ENCODE peak calls at places on chromosomes 6 and 20, in seven cellular contexts. H is foreskin keratinocyte, I is AG10803, K is cardiac muscle cell, S is stomach, C is astrocyte of the spinal cord, A is foreskin fibroblast. E is an unnamed sample.

GRCh38 chr6:87287251-87287650 is 35.1 kb upstream of the SMIM8 start:
- DNase-seq in H (peak), I (peak), K (no peak), S (no peak), C (peak), A (peak), E (no peak)

GRCh38 chr6:17714879-17715860 is 8.4 kb upstream of the NUP153 start:
- DNase-seq in H (peak), I (peak), K (no peak), S (no peak), C (peak), A (peak), E (peak)

GRCh38 chr6:27809939-27810767 is 102.0 kb downstream of the OR2B2 start:
- DNase-seq in H (peak), I (peak), K (peak), S (peak), C (peak), A (peak), E (peak)

GRCh38 chr6:149236584-149236983 is 80.9 kb upstream of the TAB2 start:
- DNase-seq in H (no peak), I (no peak), K (no peak), S (no peak), C (peak), A (no peak), E (peak)

GRCh38 chr6:67252663-67253062 is 1382.4 kb upstream of the ADGRB3 start:
- DNase-seq in H (no peak), I (peak), K (no peak), S (no peak), C (peak), A (peak), E (no peak)

GRCh38 chr6:36283608-36284007 is 13.7 kb downstream of the PNPLA1 start:
- DNase-seq in H (no peak), I (no peak), K (no peak), S (no peak), C (no peak), A (no peak), E (no peak)

GRCh38 chr6:5025911-5026819 is 22.3 kb upstream of the RPP40 start:
- DNase-seq in H (no peak), I (peak), K (peak), S (peak), C (peak), A (peak), E (peak)

GRCh38 chr6:166932616-166933015 is 23.7 kb downstream of the RNASET2 start:
- DNase-seq in H (no peak), I (no peak), K (no peak), S (no peak), C (no peak), A (no peak), E (no peak)

GRCh38 chr6:70520575-70520974 is 46.2 kb upstream of the SDHAF4 start:
- DNase-seq in H (no peak), I (peak), K (no peak), S (no peak), C (peak), A (peak), E (peak)

GRCh38 chr6:155130161-155130853 is 133.5 kb upstream of the CLDN20 start:
- DNase-seq in H (no peak), I (no peak), K (no peak), S (no peak), C (no peak), A (no peak), E (no peak)

GRCh38 chr6:144266091-144266649 is 19.0 kb upstream of the UTRN start:
- DNase-seq in H (peak), I (peak), K (peak), S (peak), C (peak), A (peak), E (peak)

GRCh38 chr6:20415304-20416062 is 13.8 kb downstream of the E2F3 start:
- DNase-seq in H (no peak), I (no peak), K (no peak), S (no peak), C (no peak), A (no peak), E (no peak)

GRCh38 chr20:4681971-4682370 is 39.7 kb upstream of the PRND start:
- DNase-seq in H (peak), I (peak), K (no peak), S (no peak), C (no peak), A (peak), E (peak)

GRCh38 chr6:81929828-81930227 is 177.3 kb upstream of the TENT5A start:
- DNase-seq in H (no peak), I (peak), K (no peak), S (no peak), C (peak), A (peak), E (peak)

GRCh38 chr6:15926256-15926655 is 202.6 kb upstream of the MYLIP start:
- DNase-seq in H (no peak), I (no peak), K (no peak), S (no peak), C (no peak), A (no peak), E (no peak)

GRCh38 chr6:110039996-110040383 is 61.9 kb downstream of the GPR6 start:
- DNase-seq in H (peak), I (no peak), K (peak), S (peak), C (peak), A (peak), E (peak)

GRCh38 chr6:47153066-47153755 is 111.1 kb upstream of the ADGRF1 start:
- DNase-seq in H (no peak), I (peak), K (no peak), S (no peak), C (no peak), A (peak), E (peak)

GRCh38 chr20:33191484-33191883 is 23.5 kb downstream of the BPIFA2 start:
- DNase-seq in H (no peak), I (no peak), K (no peak), S (no peak), C (no peak), A (no peak), E (no peak)

GRCh38 chr20:4569092-4569491 is 152.6 kb upstream of the PRND start:
- DNase-seq in H (no peak), I (no peak), K (no peak), S (no peak), C (no peak), A (no peak), E (no peak)

GRCh38 chr6:158142789-158143188 is 25.3 kb downstream of the SERAC1 start:
- DNase-seq in H (peak), I (peak), K (no peak), S (peak), C (peak), A (peak), E (peak)

GRCh38 chr6:166903027-166903426 is 53.3 kb downstream of the RNASET2 start:
- DNase-seq in H (no peak), I (no peak), K (no peak), S (no peak), C (no peak), A (no peak), E (no peak)

GRCh38 chr6:163231356-163232014 is 183.0 kb upstream of the QKI start:
- DNase-seq in H (peak), I (no peak), K (no peak), S (no peak), C (no peak), A (no peak), E (no peak)

GRCh38 chr20:44215125-44215524 is 4.6 kb upstream of the OSER1 start:
- DNase-seq in H (peak), I (peak), K (peak), S (peak), C (peak), A (peak), E (peak)

GRCh38 chr20:8656335-8656734 is 412.6 kb upstream of the PLCB4 start:
- DNase-seq in H (no peak), I (peak), K (no peak), S (no peak), C (no peak), A (no peak), E (peak)

GRCh38 chr20:12660918-12661317 is 347.9 kb upstream of the SPTLC3 start:
- DNase-seq in H (no peak), I (no peak), K (peak), S (no peak), C (no peak), A (no peak), E (no peak)

GRCh38 chr20:51467971-51468626 is 74.4 kb downstream of the NFATC2 start:
- DNase-seq in H (no peak), I (no peak), K (no peak), S (no peak), C (no peak), A (no peak), E (no peak)

GRCh38 chr20:33908351-33908750 is 85.4 kb upstream of the RALY start:
- DNase-seq in H (no peak), I (peak), K (no peak), S (no peak), C (no peak), A (peak), E (peak)

GRCh38 chr6:8029243-8029870 is 34.8 kb downstream of the BLOC1S5 start:
- DNase-seq in H (no peak), I (no peak), K (peak), S (no peak), C (no peak), A (peak), E (peak)

GRCh38 chr6:112360498-112360897 is 13.4 kb downstream of the RFPL4B start:
- DNase-seq in H (no peak), I (peak), K (no peak), S (no peak), C (no peak), A (peak), E (no peak)

GRCh38 chr20:21004386-21005076 is 101.6 kb downstream of the LINC00237 start:
- DNase-seq in H (no peak), I (no peak), K (no peak), S (no peak), C (no peak), A (no peak), E (no peak)

GRCh38 chr20:56513096-56513806 is 11.3 kb upstream of the FAM209A start:
- DNase-seq in H (no peak), I (no peak), K (no peak), S (no peak), C (no peak), A (no peak), E (no peak)
- TF ChIP-seq CTCF in H (no peak), I (no peak), K (no peak), S (no peak), C (no peak), A (no peak), E (no peak)

GRCh38 chr20:49409302-49409969 is 73.0 kb downstream of the KCNB1 start:
- DNase-seq in H (no peak), I (no peak), K (no peak), S (no peak), C (no peak), A (no peak), E (no peak)

GRCh38 chr20:49411221-49411925 is 71.1 kb downstream of the KCNB1 start:
- DNase-seq in H (no peak), I (no peak), K (no peak), S (no peak), C (no peak), A (no peak), E (no peak)

GRCh38 chr20:49406666-49407065 is 75.8 kb downstream of the KCNB1 start:
- DNase-seq in H (no peak), I (no peak), K (no peak), S (no peak), C (no peak), A (no peak), E (no peak)

GRCh38 chr20:49405696-49406095 is 76.8 kb downstream of the KCNB1 start:
- DNase-seq in H (no peak), I (no peak), K (no peak), S (no peak), C (no peak), A (no peak), E (no peak)

DNA sequence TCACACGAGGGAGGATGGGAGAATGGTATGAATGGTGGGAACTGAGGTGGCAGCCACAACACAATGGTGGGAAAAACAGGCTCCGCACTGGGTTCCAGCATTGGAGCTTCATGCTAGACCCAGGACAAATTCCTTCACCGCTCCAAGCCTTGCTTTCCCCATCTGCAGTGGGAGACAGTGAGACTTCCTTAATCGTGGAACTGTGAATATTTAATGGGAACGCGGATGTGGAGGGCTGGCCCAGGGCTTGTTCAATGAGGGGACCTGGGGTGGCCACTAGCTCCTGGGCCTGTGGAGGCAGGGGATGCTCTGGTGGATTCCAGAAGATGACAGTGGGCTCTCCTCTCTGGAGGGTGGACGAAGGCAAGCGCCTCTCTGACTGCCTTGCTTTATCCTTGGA is 73.8 kb downstream of the KCNB1 start:
- DNase-seq in H (no peak), I (no peak), K (no peak), S (no peak), C (no peak), A (no peak), E (no peak)
- TF ChIP-seq CTCF in H (no peak), I (no peak), K (no peak), S (no peak), C (no peak), A (no peak), E (no peak)

DNA sequence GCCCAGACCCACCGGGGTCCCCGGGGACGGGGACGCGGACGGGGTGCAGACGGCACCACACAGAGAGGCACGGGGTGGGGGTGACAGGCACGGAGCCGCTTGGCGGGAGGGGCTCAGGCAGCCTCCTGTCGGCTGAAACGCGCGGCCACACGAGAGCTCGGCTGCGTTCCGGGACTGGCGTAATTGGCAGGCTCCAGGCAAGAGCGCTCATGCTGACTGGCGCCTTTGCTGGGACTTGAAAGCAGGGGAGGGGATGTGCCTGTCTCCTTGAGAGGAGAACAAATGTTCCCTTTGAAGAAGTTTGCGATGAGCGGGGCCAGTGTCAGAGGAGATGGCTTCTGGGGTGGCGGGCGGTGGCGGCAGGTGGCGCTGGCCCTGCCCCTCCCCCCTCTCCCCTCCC is 25.8 kb downstream of the BHLHE23 start:
- DNase-seq in H (no peak), I (peak), K (no peak), S (no peak), C (no peak), A (peak), E (no peak)
- TF ChIP-seq CTCF in H (no peak), I (no peak), K (no peak), S (no peak), C (no peak), A (no peak), E (no peak)

GRCh38 chr6:3825331-3825831 is 23.8 kb upstream of the FAM50B start:
- DNase-seq in H (peak), I (peak), K (no peak), S (peak), C (peak), A (peak), E (peak)
- TF ChIP-seq CTCF in H (peak), I (peak), K (peak), S (no peak), C (peak), A (peak), E (peak)